ENCODE peak calls at places on chromosomes 12 and 14, in eight cellular contexts. One of them, this sample, is unnamed.

GRCh38 chr12:104684884-104685283 is 228.1 kb downstream of the CHST11 start:
- DNase-seq in ovary: no peak
- DNase-seq in lung: no peak
- DNase-seq in spleen: no peak
- DNase-seq in GM23248: peak; percentile 28
- DNase-seq in upper lobe of right lung: no peak
- DNase-seq in Peyer's patch: no peak
- DNase-seq in mammary epithelial cell: no peak
- DNase-seq in this sample: no peak

GRCh38 chr14:91040545-91040944 is 19.9 kb downstream of the RPS6KA5 start:
- DNase-seq in ovary: no peak
- DNase-seq in GM23248: no peak
- DNase-seq in mammary epithelial cell: no peak
- DNase-seq in lung: no peak
- DNase-seq in spleen: no peak
- DNase-seq in upper lobe of right lung: no peak
- DNase-seq in Peyer's patch: no peak
- DNase-seq in this sample: no peak

GRCh38 chr12:11650279-11650696 is 814 bp downstream of the ETV6 start:
- DNase-seq in lung: no peak
- DNase-seq in Peyer's patch: peak; percentile 83
- DNase-seq in spleen: no peak
- DNase-seq in mammary epithelial cell: no peak
- DNase-seq in upper lobe of right lung: no peak
- DNase-seq in GM23248: no peak
- DNase-seq in ovary: no peak
- DNase-seq in this sample: no peak

GRCh38 chr14:61750708-61751474 is 11.3 kb upstream of the SNAPC1 start:
- DNase-seq in spleen: peak; percentile 97
- DNase-seq in lung: peak; percentile 89
- DNase-seq in ovary: peak; percentile 70
- DNase-seq in upper lobe of right lung: peak; percentile 94
- DNase-seq in Peyer's patch: peak; percentile 95
- DNase-seq in GM23248: peak; percentile 87
- DNase-seq in mammary epithelial cell: peak; percentile 90
- DNase-seq in this sample: peak; percentile 88

GRCh38 chr12:51954465-51955361 is 3.2 kb downstream of the ACVR1B start:
- DNase-seq in Peyer's patch: peak; percentile 62
- DNase-seq in mammary epithelial cell: peak; percentile 77
- DNase-seq in spleen: no peak
- DNase-seq in upper lobe of right lung: no peak
- DNase-seq in ovary: no peak
- DNase-seq in GM23248: peak; percentile 42
- DNase-seq in lung: no peak
- DNase-seq in this sample: peak; percentile 92

GRCh38 chr14:69291396-69291795 is 31.4 kb downstream of the GALNT16 start:
- DNase-seq in Peyer's patch: no peak
- DNase-seq in upper lobe of right lung: no peak
- DNase-seq in mammary epithelial cell: no peak
- DNase-seq in spleen: no peak
- DNase-seq in GM23248: no peak
- DNase-seq in ovary: no peak
- DNase-seq in lung: no peak
- DNase-seq in this sample: no peak

GRCh38 chr12:119096429-119097202 is 82.1 kb upstream of the HSPB8 start:
- DNase-seq in Peyer's patch: no peak
- DNase-seq in mammary epithelial cell: no peak
- DNase-seq in lung: no peak
- DNase-seq in spleen: no peak
- DNase-seq in upper lobe of right lung: no peak
- DNase-seq in ovary: no peak
- DNase-seq in GM23248: no peak
- DNase-seq in this sample: no peak

GRCh38 chr12:21634245-21634644 is 23.4 kb downstream of the LDHB start:
- DNase-seq in lung: no peak
- DNase-seq in GM23248: no peak
- DNase-seq in mammary epithelial cell: no peak
- DNase-seq in Peyer's patch: no peak
- DNase-seq in ovary: no peak
- DNase-seq in upper lobe of right lung: no peak
- DNase-seq in spleen: no peak
- DNase-seq in this sample: no peak

GRCh38 chr12:123305160-123305559 is 33.5 kb upstream of the CDK2AP1 start:
- DNase-seq in lung: no peak
- DNase-seq in Peyer's patch: no peak
- DNase-seq in spleen: no peak
- DNase-seq in GM23248: no peak
- DNase-seq in ovary: no peak
- DNase-seq in upper lobe of right lung: no peak
- DNase-seq in mammary epithelial cell: no peak
- DNase-seq in this sample: no peak

GRCh38 chr12:109764776-109765492 is 51.3 kb downstream of the FAM222A start:
- DNase-seq in mammary epithelial cell: no peak
- DNase-seq in GM23248: no peak
- DNase-seq in upper lobe of right lung: peak; percentile 41
- DNase-seq in spleen: no peak
- DNase-seq in lung: no peak
- DNase-seq in Peyer's patch: peak; percentile 13
- DNase-seq in ovary: peak; percentile 10
- DNase-seq in this sample: no peak

GRCh38 chr14:77027538-77028383 is 747 bp downstream of the IRF2BPL start:
- DNase-seq in mammary epithelial cell: peak; percentile 56
- DNase-seq in lung: peak; percentile 74
- DNase-seq in GM23248: peak; percentile 86
- DNase-seq in upper lobe of right lung: peak; percentile 92
- DNase-seq in spleen: peak; percentile 95
- DNase-seq in ovary: peak; percentile 89
- DNase-seq in Peyer's patch: peak; percentile 87
- DNase-seq in this sample: no peak

GRCh38 chr14:101604935-101605767 is 43.9 kb downstream of the DIO3 start:
- DNase-seq in lung: peak; percentile 27
- DNase-seq in spleen: no peak
- DNase-seq in upper lobe of right lung: no peak
- DNase-seq in ovary: no peak
- DNase-seq in GM23248: no peak
- DNase-seq in Peyer's patch: no peak
- DNase-seq in mammary epithelial cell: no peak
- DNase-seq in this sample: no peak

GRCh38 chr12:237026-237815 is 23.3 kb upstream of the SLC6A12 start:
- DNase-seq in mammary epithelial cell: no peak
- DNase-seq in spleen: no peak
- DNase-seq in GM23248: no peak
- DNase-seq in upper lobe of right lung: peak; percentile 48
- DNase-seq in ovary: no peak
- DNase-seq in Peyer's patch: peak; percentile 74
- DNase-seq in lung: no peak
- DNase-seq in this sample: no peak

GRCh38 chr14:102184678-102185040 is 45.0 kb downstream of the WDR20 start:
- DNase-seq in Peyer's patch: no peak
- DNase-seq in upper lobe of right lung: no peak
- DNase-seq in spleen: no peak
- DNase-seq in lung: no peak
- DNase-seq in mammary epithelial cell: no peak
- DNase-seq in GM23248: no peak
- DNase-seq in ovary: no peak
- DNase-seq in this sample: no peak

GRCh38 chr12:26648999-26649398 is 184.0 kb downstream of the ITPR2 start:
- DNase-seq in upper lobe of right lung: no peak
- DNase-seq in spleen: no peak
- DNase-seq in Peyer's patch: no peak
- DNase-seq in GM23248: no peak
- DNase-seq in lung: no peak
- DNase-seq in mammary epithelial cell: peak; percentile 9
- DNase-seq in ovary: no peak
- DNase-seq in this sample: no peak

GRCh38 chr14:34035177-34035933 is 84.5 kb upstream of the EGLN3 start:
- DNase-seq in Peyer's patch: peak; percentile 83
- DNase-seq in mammary epithelial cell: peak; percentile 98
- DNase-seq in spleen: no peak
- DNase-seq in ovary: no peak
- DNase-seq in upper lobe of right lung: no peak
- DNase-seq in lung: no peak
- DNase-seq in GM23248: no peak
- DNase-seq in this sample: peak; percentile 99

GRCh38 chr12:116945901-116946550 is 35.3 kb downstream of the FBXW8 start:
- DNase-seq in ovary: no peak
- DNase-seq in GM23248: no peak
- DNase-seq in spleen: no peak
- DNase-seq in Peyer's patch: no peak
- DNase-seq in mammary epithelial cell: no peak
- DNase-seq in upper lobe of right lung: no peak
- DNase-seq in lung: no peak
- DNase-seq in this sample: no peak

GRCh38 chr12:107526555-107527180 is 158.9 kb upstream of the PWP1 start:
- DNase-seq in GM23248: no peak
- DNase-seq in spleen: no peak
- DNase-seq in upper lobe of right lung: no peak
- DNase-seq in Peyer's patch: no peak
- DNase-seq in ovary: no peak
- DNase-seq in lung: no peak
- DNase-seq in mammary epithelial cell: no peak
- DNase-seq in this sample: no peak

GRCh38 chr12:58757422-58757821 is 162.9 kb downstream of the LRIG3 start:
- DNase-seq in Peyer's patch: no peak
- DNase-seq in mammary epithelial cell: peak; percentile 9
- DNase-seq in lung: no peak
- DNase-seq in upper lobe of right lung: no peak
- DNase-seq in spleen: no peak
- DNase-seq in ovary: no peak
- DNase-seq in GM23248: peak; percentile 89
- DNase-seq in this sample: peak; percentile 45

GRCh38 chr12:104782296-104782695 is 175.8 kb downstream of the SLC41A2 start:
- DNase-seq in lung: no peak
- DNase-seq in mammary epithelial cell: no peak
- DNase-seq in upper lobe of right lung: no peak
- DNase-seq in GM23248: no peak
- DNase-seq in Peyer's patch: no peak
- DNase-seq in ovary: no peak
- DNase-seq in spleen: no peak
- DNase-seq in this sample: no peak

GRCh38 chr12:39620664-39621658 is 1.4 kb upstream of the ABCD2 start:
- DNase-seq in GM23248: no peak
- DNase-seq in Peyer's patch: peak; percentile 58
- DNase-seq in mammary epithelial cell: no peak
- DNase-seq in spleen: peak; percentile 72
- DNase-seq in upper lobe of right lung: no peak
- DNase-seq in lung: no peak
- DNase-seq in ovary: no peak
- DNase-seq in this sample: no peak

GRCh38 chr14:106277503-106277902 is 751.1 kb downstream of the TMEM121 start:
- DNase-seq in GM23248: no peak
- DNase-seq in mammary epithelial cell: no peak
- DNase-seq in spleen: no peak
- DNase-seq in ovary: no peak
- DNase-seq in Peyer's patch: peak; percentile 60
- DNase-seq in upper lobe of right lung: no peak
- DNase-seq in lung: no peak
- DNase-seq in this sample: no peak

DNA sequence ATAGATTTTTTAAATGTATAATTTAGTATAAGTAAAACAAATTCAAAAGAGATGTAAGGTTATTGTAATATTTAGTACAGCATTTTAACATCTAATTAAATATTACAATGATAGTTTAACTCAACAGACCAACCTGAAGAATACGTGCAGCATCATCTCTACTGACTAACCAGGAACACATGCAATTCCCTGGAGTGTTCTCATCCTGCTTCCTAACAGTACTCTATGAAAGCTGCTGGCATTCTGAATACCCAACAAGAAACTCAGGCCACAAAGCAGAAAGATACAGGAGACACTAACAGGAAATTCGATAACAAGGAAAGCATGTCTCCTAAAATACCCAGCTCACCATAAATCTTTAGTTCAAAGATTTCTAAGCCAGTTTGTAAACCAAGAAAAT is 58.3 kb downstream of the CEP83 start:
- DNase-seq in Peyer's patch: no peak
- DNase-seq in spleen: no peak
- DNase-seq in GM23248: no peak
- DNase-seq in mammary epithelial cell: no peak
- DNase-seq in ovary: no peak
- DNase-seq in upper lobe of right lung: no peak
- DNase-seq in lung: no peak
- DNase-seq in this sample: no peak
- H3K36me3 ChIP-seq in Peyer's patch: no peaks in the 10 kb centered on the region
- H3K36me3 ChIP-seq in spleen: peaks cover 3% of the 10 kb centered on the region
- H3K36me3 ChIP-seq in GM23248: no peaks in the 10 kb centered on the region
- H3K36me3 ChIP-seq in mammary epithelial cell: peaks cover 4% of the 10 kb centered on the region
- H3K36me3 ChIP-seq in ovary: no peaks in the 10 kb centered on the region
- H3K36me3 ChIP-seq in upper lobe of right lung: no peaks in the 10 kb centered on the region
- H3K36me3 ChIP-seq in lung: no peaks in the 10 kb centered on the region
- H3K36me3 ChIP-seq in this sample: no peaks in the 10 kb centered on the region

GRCh38 chr14:73727181-73727580 is 13.0 kb upstream of the PNMA1 start:
- DNase-seq in Peyer's patch: no peak
- DNase-seq in ovary: no peak
- DNase-seq in upper lobe of right lung: peak; percentile 61
- DNase-seq in mammary epithelial cell: no peak
- DNase-seq in spleen: no peak
- DNase-seq in lung: no peak
- DNase-seq in GM23248: no peak
- DNase-seq in this sample: no peak
- H3K36me3 ChIP-seq in Peyer's patch: no peaks in the 10 kb centered on the region
- H3K36me3 ChIP-seq in ovary: no peaks in the 10 kb centered on the region
- H3K36me3 ChIP-seq in upper lobe of right lung: peaks cover 95% of the 10 kb centered on the region
- H3K36me3 ChIP-seq in mammary epithelial cell: peaks cover 45% of the 10 kb centered on the region
- H3K36me3 ChIP-seq in spleen: peaks cover 7% of the 10 kb centered on the region
- H3K36me3 ChIP-seq in lung: peaks cover 59% of the 10 kb centered on the region
- H3K36me3 ChIP-seq in GM23248: peaks cover 32% of the 10 kb centered on the region
- H3K36me3 ChIP-seq in this sample: peaks cover 49% of the 10 kb centered on the region

GRCh38 chr14:35877276-35877675 is 51.1 kb downstream of the BRMS1L start:
- DNase-seq in Peyer's patch: no peak
- DNase-seq in lung: no peak
- DNase-seq in upper lobe of right lung: no peak
- DNase-seq in mammary epithelial cell: peak; percentile 17
- DNase-seq in spleen: no peak
- DNase-seq in GM23248: no peak
- DNase-seq in ovary: no peak
- DNase-seq in this sample: peak; percentile 78
- H3K36me3 ChIP-seq in Peyer's patch: no peaks in the 10 kb centered on the region
- H3K36me3 ChIP-seq in lung: no peaks in the 10 kb centered on the region
- H3K36me3 ChIP-seq in upper lobe of right lung: no peaks in the 10 kb centered on the region
- H3K36me3 ChIP-seq in mammary epithelial cell: no peaks in the 10 kb centered on the region
- H3K36me3 ChIP-seq in spleen: no peaks in the 10 kb centered on the region
- H3K36me3 ChIP-seq in GM23248: no peaks in the 10 kb centered on the region
- H3K36me3 ChIP-seq in ovary: no peaks in the 10 kb centered on the region
- H3K36me3 ChIP-seq in this sample: no peaks in the 10 kb centered on the region

DNA sequence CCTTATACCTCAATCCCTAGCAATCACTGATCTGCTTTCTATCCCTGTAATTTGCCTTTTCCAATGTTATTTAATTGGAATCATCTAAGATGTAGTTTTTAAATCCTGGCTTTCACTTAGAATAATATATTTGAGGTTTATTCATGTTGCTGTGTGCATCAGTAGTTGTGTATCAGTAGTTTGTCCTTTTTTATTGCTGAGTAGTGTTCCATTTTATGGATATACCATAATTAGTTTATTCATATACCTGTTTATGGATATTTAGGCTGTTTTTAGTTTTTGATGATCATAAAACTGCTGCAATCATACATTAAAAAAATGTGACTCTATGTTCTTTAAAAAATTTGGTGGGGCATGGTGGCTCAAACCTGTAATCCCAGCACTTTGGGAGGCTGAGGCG is 43.7 kb downstream of the FUT8 start:
- DNase-seq in Peyer's patch: no peak
- DNase-seq in lung: no peak
- DNase-seq in ovary: no peak
- DNase-seq in mammary epithelial cell: no peak
- DNase-seq in GM23248: no peak
- DNase-seq in spleen: no peak
- DNase-seq in upper lobe of right lung: no peak
- DNase-seq in this sample: no peak
- H3K36me3 ChIP-seq in Peyer's patch: peaks cover 3% of the 10 kb centered on the region
- H3K36me3 ChIP-seq in lung: peaks cover 2% of the 10 kb centered on the region
- H3K36me3 ChIP-seq in ovary: no peaks in the 10 kb centered on the region
- H3K36me3 ChIP-seq in mammary epithelial cell: no peaks in the 10 kb centered on the region
- H3K36me3 ChIP-seq in GM23248: peaks cover 10% of the 10 kb centered on the region
- H3K36me3 ChIP-seq in spleen: no peaks in the 10 kb centered on the region
- H3K36me3 ChIP-seq in upper lobe of right lung: no peaks in the 10 kb centered on the region
- H3K36me3 ChIP-seq in this sample: no peaks in the 10 kb centered on the region